ENCODE peak calls at places on chromosomes 12 and 14, in ten cellular contexts. L is Calu3; P is NCI-H2081; M is left cardiac atrium; D is activated CD4-positive, alpha-beta T cell treated with anti-CD3 and anti-CD28 coated beads for 1 hour; W is prostate gland; J is ureter; A is cardiac muscle cell; I is fibroblast of mammary gland; O is stimulated activated CD4-positive, alpha-beta T cell treated with anti-CD3 and anti-CD28 coated beads, Interleukin-12 subunit alpha, Interleukin-12 subunit beta, amount 100 ng/mL, for 4 hours. K is an unnamed sample.

GRCh38 chr12:52217223-52217622 is 15.8 kb upstream of the KRT7 start:
- DNase-seq in L (peak; percentile 89), P (no peak), M (peak; percentile 70), D (no peak), W (peak; percentile 91), J (peak; percentile 88), A (no peak), I (no peak), O (no peak), K (peak; percentile 47)

GRCh38 chr12:58288191-58288590 is 346.8 kb downstream of the ATP23 start:
- DNase-seq in L (no peak), P (no peak), M (no peak), D (no peak), W (no peak), J (no peak), A (peak; percentile 71), I (peak; percentile 96), O (no peak), K (no peak)

GRCh38 chr12:12210983-12211382 is 55.9 kb downstream of the LRP6 start:
- DNase-seq in L (no peak), P (no peak), M (no peak), D (no peak), W (no peak), J (no peak), A (no peak), I (no peak), O (no peak), K (no peak)

GRCh38 chr12:112005419-112006395 is 7.3 kb downstream of the TMEM116 start:
- DNase-seq in L (peak; percentile 39), P (no peak), M (no peak), D (no peak), W (peak; percentile 36), J (no peak), A (peak; percentile 27), I (peak; percentile 44), O (no peak), K (peak; percentile 52)

GRCh38 chr12:129325566-129325965 is 472.3 kb downstream of the GLT1D1 start:
- DNase-seq in L (no peak), P (no peak), M (no peak), D (no peak), W (no peak), J (no peak), A (no peak), I (no peak), O (no peak), K (no peak)

GRCh38 chr12:10501031-10501430 is 4.7 kb upstream of the EIF2S3B start:
- DNase-seq in L (no peak), P (no peak), M (no peak), D (no peak), W (no peak), J (no peak), A (peak; percentile 38), I (peak; percentile 20), O (no peak), K (no peak)

GRCh38 chr14:68563256-68564131 is 229.4 kb downstream of the ZFP36L1 start:
- DNase-seq in L (no peak), P (no peak), M (peak; percentile 62), D (no peak), W (peak; percentile 71), J (no peak), A (peak; percentile 95), I (peak; percentile 59), O (no peak), K (no peak)

GRCh38 chr12:94889512-94890210 is 113.8 kb downstream of the NDUFA12 start:
- DNase-seq in L (no peak), P (no peak), M (no peak), D (no peak), W (peak; percentile 77), J (no peak), A (no peak), I (no peak), O (no peak), K (no peak)

GRCh38 chr12:46024099-46024498 is 33.7 kb upstream of the SCAF11 start:
- DNase-seq in L (no peak), P (no peak), M (no peak), D (no peak), W (no peak), J (no peak), A (no peak), I (no peak), O (no peak), K (no peak)

K was measured in adrenal gland.